ENCODE peak calls at places on chromosomes 12 and 14, in six cellular contexts. One of them, this sample, is unnamed.

GRCh38 chr14:24389266-24389855 is 9.4 kb upstream of the NYNRIN start:
- DNase-seq in uterus: no peak
- DNase-seq in heart left ventricle: no peak
- DNase-seq in ovary: no peak
- DNase-seq in A549: no peak
- DNase-seq in breast epithelium: no peak
- DNase-seq in this sample: no peak

GRCh38 chr12:25241171-25242020 is 9.3 kb downstream of the KRAS start:
- DNase-seq in ovary: no peak
- DNase-seq in breast epithelium: no peak
- DNase-seq in uterus: no peak
- DNase-seq in A549: no peak
- DNase-seq in heart left ventricle: no peak
- DNase-seq in this sample: no peak

GRCh38 chr12:89507015-89507824 is 17.4 kb downstream of the GALNT4 start:
- DNase-seq in A549: peak; percentile 29
- DNase-seq in breast epithelium: no peak
- DNase-seq in uterus: no peak
- DNase-seq in ovary: no peak
- DNase-seq in heart left ventricle: no peak
- DNase-seq in this sample: no peak

GRCh38 chr14:80805136-80805535 is 136.4 kb downstream of the CEP128 start:
- DNase-seq in heart left ventricle: no peak
- DNase-seq in ovary: no peak
- DNase-seq in uterus: no peak
- DNase-seq in breast epithelium: no peak
- DNase-seq in A549: no peak
- DNase-seq in this sample: no peak

GRCh38 chr12:124738636-124739467 is 124.8 kb downstream of the SCARB1 start:
- DNase-seq in breast epithelium: no peak
- DNase-seq in A549: no peak
- DNase-seq in ovary: no peak
- DNase-seq in uterus: no peak
- DNase-seq in heart left ventricle: peak; percentile 10
- DNase-seq in this sample: no peak

GRCh38 chr12:64900540-64900939 is 76.1 kb downstream of the TBC1D30 start:
- DNase-seq in A549: no peak
- DNase-seq in heart left ventricle: no peak
- DNase-seq in uterus: no peak
- DNase-seq in ovary: no peak
- DNase-seq in breast epithelium: no peak
- DNase-seq in this sample: no peak

GRCh38 chr12:14928946-14929345 is 9.4 kb downstream of the ERP27 start:
- DNase-seq in breast epithelium: peak; percentile 49
- DNase-seq in A549: no peak
- DNase-seq in ovary: no peak
- DNase-seq in uterus: no peak
- DNase-seq in heart left ventricle: no peak
- DNase-seq in this sample: no peak

GRCh38 chr14:60642270-60642789 is 6.9 kb downstream of the SIX1 start:
- DNase-seq in breast epithelium: no peak
- DNase-seq in A549: no peak
- DNase-seq in heart left ventricle: no peak
- DNase-seq in ovary: no peak
- DNase-seq in uterus: no peak
- DNase-seq in this sample: no peak

GRCh38 chr12:49808686-49809368 is 19.4 kb downstream of the NCKAP5L start:
- DNase-seq in ovary: peak; percentile 40
- DNase-seq in uterus: no peak
- DNase-seq in A549: no peak
- DNase-seq in breast epithelium: no peak
- DNase-seq in heart left ventricle: peak; percentile 88
- DNase-seq in this sample: no peak

GRCh38 chr12:39277416-39277815 is 165.5 kb downstream of the KIF21A start:
- DNase-seq in ovary: no peak
- DNase-seq in breast epithelium: no peak
- DNase-seq in heart left ventricle: no peak
- DNase-seq in uterus: no peak
- DNase-seq in A549: no peak
- DNase-seq in this sample: no peak

GRCh38 chr14:21498540-21499526 is 12.3 kb downstream of the METTL3 start:
- DNase-seq in breast epithelium: no peak
- DNase-seq in uterus: no peak
- DNase-seq in ovary: no peak
- DNase-seq in A549: peak; percentile 49
- DNase-seq in heart left ventricle: no peak
- DNase-seq in this sample: no peak

GRCh38 chr12:127459166-127459565 is 807.8 kb upstream of the TMEM132C start:
- DNase-seq in heart left ventricle: no peak
- DNase-seq in A549: no peak
- DNase-seq in uterus: no peak
- DNase-seq in ovary: no peak
- DNase-seq in breast epithelium: no peak
- DNase-seq in this sample: no peak

GRCh38 chr14:91261115-91261514 is 16.6 kb upstream of the GPR68 start:
- DNase-seq in A549: no peak
- DNase-seq in heart left ventricle: peak; percentile 4
- DNase-seq in breast epithelium: no peak
- DNase-seq in uterus: no peak
- DNase-seq in ovary: no peak
- DNase-seq in this sample: no peak

GRCh38 chr14:54837508-54838149 is 65.0 kb downstream of the GCH1 start:
- DNase-seq in heart left ventricle: no peak
- DNase-seq in uterus: no peak
- DNase-seq in breast epithelium: no peak
- DNase-seq in A549: no peak
- DNase-seq in ovary: no peak
- DNase-seq in this sample: no peak

GRCh38 chr12:52006726-52007157 is at the start of gene TAMALIN:
- DNase-seq in uterus: peak; percentile 75
- DNase-seq in heart left ventricle: peak; percentile 81
- DNase-seq in ovary: peak; percentile 88
- DNase-seq in breast epithelium: peak; percentile 62
- DNase-seq in A549: no peak
- DNase-seq in this sample: no peak

GRCh38 chr14:55129086-55129427 is at the start of gene LGALS3:
- DNase-seq in uterus: peak; percentile 80
- DNase-seq in ovary: peak; percentile 83
- DNase-seq in heart left ventricle: peak; percentile 91
- DNase-seq in A549: peak; percentile 80
- DNase-seq in breast epithelium: peak; percentile 75
- DNase-seq in this sample: no peak

GRCh38 chr12:5556033-5556614 is 124.2 kb downstream of the NTF3 start:
- DNase-seq in ovary: no peak
- DNase-seq in heart left ventricle: no peak
- DNase-seq in breast epithelium: no peak
- DNase-seq in A549: peak; percentile 17
- DNase-seq in uterus: no peak
- DNase-seq in this sample: no peak

GRCh38 chr12:15788266-15789214 is 648 bp downstream of the EPS8 start:
- DNase-seq in heart left ventricle: peak; percentile 63
- DNase-seq in A549: peak; percentile 47
- DNase-seq in breast epithelium: peak; percentile 46
- DNase-seq in ovary: peak; percentile 43
- DNase-seq in uterus: peak; percentile 62
- DNase-seq in this sample: no peak

GRCh38 chr12:126676426-126676825 is 1590.5 kb upstream of the TMEM132C start:
- DNase-seq in heart left ventricle: no peak
- DNase-seq in breast epithelium: no peak
- DNase-seq in A549: no peak
- DNase-seq in uterus: no peak
- DNase-seq in ovary: no peak
- DNase-seq in this sample: no peak

GRCh38 chr12:126487581-126487980 is 1422.3 kb downstream of the AACS start:
- DNase-seq in heart left ventricle: no peak
- DNase-seq in breast epithelium: no peak
- DNase-seq in ovary: no peak
- DNase-seq in uterus: no peak
- DNase-seq in A549: no peak
- DNase-seq in this sample: no peak

GRCh38 chr14:81211844-81212243 is 8.9 kb downstream of the GTF2A1 start:
- DNase-seq in A549: no peak
- DNase-seq in uterus: no peak
- DNase-seq in breast epithelium: no peak
- DNase-seq in heart left ventricle: peak; percentile 72
- DNase-seq in ovary: no peak
- DNase-seq in this sample: no peak

GRCh38 chr14:53011053-53011462 is 60.2 kb upstream of the FERMT2 start:
- DNase-seq in uterus: peak; percentile 82
- DNase-seq in breast epithelium: peak; percentile 48
- DNase-seq in heart left ventricle: peak; percentile 77
- DNase-seq in ovary: peak; percentile 80
- DNase-seq in A549: peak; percentile 61
- DNase-seq in this sample: no peak

GRCh38 chr14:69300601-69301221 is 40.8 kb downstream of the GALNT16 start:
- DNase-seq in uterus: no peak
- DNase-seq in heart left ventricle: peak; percentile 30
- DNase-seq in breast epithelium: no peak
- DNase-seq in ovary: peak; percentile 3
- DNase-seq in A549: no peak
- DNase-seq in this sample: no peak

GRCh38 chr14:90109858-90110257 is 48.1 kb downstream of the KCNK13 start:
- DNase-seq in ovary: no peak
- DNase-seq in heart left ventricle: no peak
- DNase-seq in A549: peak; percentile 34
- DNase-seq in uterus: no peak
- DNase-seq in breast epithelium: no peak
- DNase-seq in this sample: no peak

GRCh38 chr14:57205953-57206352 is 62.8 kb downstream of the EXOC5 start:
- DNase-seq in breast epithelium: no peak
- DNase-seq in uterus: no peak
- DNase-seq in ovary: no peak
- DNase-seq in heart left ventricle: no peak
- DNase-seq in A549: no peak
- DNase-seq in this sample: no peak

GRCh38 chr14:96648506-96649326 is 146.5 kb downstream of the PAPOLA start:
- DNase-seq in uterus: no peak
- DNase-seq in heart left ventricle: no peak
- DNase-seq in breast epithelium: no peak
- DNase-seq in ovary: no peak
- DNase-seq in A549: no peak
- DNase-seq in this sample: peak; percentile 78

GRCh38 chr12:26823391-26823790 is 9.6 kb downstream of the ITPR2 start:
- DNase-seq in uterus: no peak
- DNase-seq in heart left ventricle: no peak
- DNase-seq in breast epithelium: no peak
- DNase-seq in ovary: no peak
- DNase-seq in A549: no peak
- DNase-seq in this sample: no peak

GRCh38 chr14:102159841-102160240 is 20.1 kb downstream of the WDR20 start:
- DNase-seq in uterus: no peak
- DNase-seq in heart left ventricle: no peak
- DNase-seq in breast epithelium: no peak
- DNase-seq in A549: no peak
- DNase-seq in ovary: no peak
- DNase-seq in this sample: no peak

GRCh38 chr14:87992349-87992719 is 648 bp downstream of the GALC start:
- DNase-seq in breast epithelium: no peak
- DNase-seq in A549: no peak
- DNase-seq in ovary: no peak
- DNase-seq in heart left ventricle: no peak
- DNase-seq in uterus: peak; percentile 19
- DNase-seq in this sample: no peak
- H3K27ac ChIP-seq in breast epithelium: peak overlapping the region; percentile 95
- H3K27ac ChIP-seq in A549: peak overlapping the region; percentile 97
- H3K27ac ChIP-seq in ovary: peak overlapping the region; percentile 91
- H3K27ac ChIP-seq in heart left ventricle: peak overlapping the region; percentile 94
- H3K27ac ChIP-seq in uterus: peak overlapping the region; percentile 94
- H3K27ac ChIP-seq in this sample: peak overlapping the region; percentile 93

GRCh38 chr12:107144990-107145389 is 51.6 kb upstream of the CRY1 start:
- DNase-seq in breast epithelium: no peak
- DNase-seq in ovary: no peak
- DNase-seq in heart left ventricle: no peak
- DNase-seq in uterus: no peak
- DNase-seq in A549: no peak
- DNase-seq in this sample: no peak
- H3K4me1 ChIP-seq in breast epithelium: no peaks in the 10 kb centered on the region
- H3K4me1 ChIP-seq in ovary: no peaks in the 10 kb centered on the region
- H3K4me1 ChIP-seq in heart left ventricle: no peaks in the 10 kb centered on the region
- H3K4me1 ChIP-seq in uterus: no peaks in the 10 kb centered on the region
- H3K4me1 ChIP-seq in A549: peaks cover 14% of the 10 kb centered on the region
- H3K4me1 ChIP-seq in this sample: no peaks in the 10 kb centered on the region

DNA sequence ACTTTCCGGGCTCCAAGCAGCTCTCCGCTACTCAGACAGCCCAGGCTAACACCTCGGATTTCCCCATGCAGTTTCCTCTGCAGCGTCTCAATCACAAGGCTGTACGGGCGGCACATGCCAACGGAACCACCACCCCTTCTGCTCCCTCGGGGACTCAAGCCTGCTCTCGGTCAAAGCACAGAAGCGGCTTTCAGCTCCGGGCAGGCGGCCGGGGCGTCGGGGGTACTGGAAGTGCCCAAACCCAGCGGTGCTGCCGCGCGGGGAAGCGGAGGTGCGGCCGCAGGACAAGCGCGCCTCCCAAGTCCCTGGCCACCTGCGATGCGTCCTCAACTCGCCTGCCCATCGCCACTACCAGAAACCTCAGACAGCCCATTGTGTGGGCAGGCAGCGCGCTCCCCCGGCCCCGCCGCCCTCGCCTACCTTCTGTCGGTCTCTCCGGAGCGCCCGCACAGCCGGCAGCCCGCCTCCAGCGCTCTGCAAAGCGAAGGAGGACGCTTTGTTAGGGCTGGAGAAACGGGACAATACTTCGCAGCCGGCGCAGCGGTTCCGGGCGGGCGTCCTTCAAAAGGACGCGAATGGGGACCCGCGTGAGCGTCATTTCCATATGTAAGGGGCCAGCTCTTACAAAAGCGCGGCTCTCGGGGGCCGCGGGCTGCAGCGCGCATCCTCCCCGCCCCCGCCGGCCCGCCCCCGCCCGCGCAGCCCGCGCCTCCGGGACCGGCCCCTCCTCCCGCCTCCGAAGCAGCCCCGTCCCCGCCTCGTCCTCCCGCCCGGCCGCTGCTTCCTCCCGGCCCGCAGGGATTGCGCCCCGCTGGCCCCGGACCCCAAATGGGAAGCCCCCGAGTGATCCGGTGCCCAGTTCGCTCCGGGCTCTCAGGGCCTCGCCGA is 674 bp downstream of the NIN start:
- DNase-seq in A549: peak; percentile 9
- DNase-seq in heart left ventricle: peak; percentile 56
- DNase-seq in ovary: peak; percentile 67
- DNase-seq in uterus: peak; percentile 35
- DNase-seq in breast epithelium: peak; percentile 29
- DNase-seq in this sample: no peak
- TF ChIP-seq POLR2A in A549: no peak
- TF ChIP-seq POLR2A in heart left ventricle: no peak
- TF ChIP-seq POLR2A in ovary: no peak
- TF ChIP-seq POLR2A in uterus: no peak
- TF ChIP-seq POLR2A in breast epithelium: no peak
- TF ChIP-seq POLR2A in this sample: no peak

DNA sequence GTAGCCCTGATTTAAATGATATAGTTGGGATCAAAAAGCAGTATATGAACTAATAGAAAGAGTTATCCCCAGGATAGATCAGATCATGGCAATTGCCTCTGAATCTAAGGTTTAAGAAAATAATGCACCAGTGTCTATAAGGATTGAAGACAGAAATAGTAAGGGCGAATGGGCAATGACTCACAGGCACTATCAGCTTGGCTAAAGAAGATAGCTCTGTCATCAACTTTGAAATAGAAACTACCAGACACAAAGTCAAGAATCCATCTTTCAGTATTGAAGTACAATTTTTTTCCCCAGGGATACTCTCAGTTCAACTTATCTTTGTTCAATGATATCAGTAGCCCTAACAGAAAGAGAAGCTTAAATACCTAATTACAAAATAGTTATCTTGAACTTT is 13.2 kb upstream of the CLEC7A start:
- DNase-seq in breast epithelium: no peak
- DNase-seq in heart left ventricle: no peak
- DNase-seq in ovary: no peak
- DNase-seq in uterus: no peak
- DNase-seq in A549: no peak
- DNase-seq in this sample: no peak
- H3K27ac ChIP-seq in breast epithelium: no peak overlapping the region
- H3K27ac ChIP-seq in heart left ventricle: peak overlapping the region; percentile 60
- H3K27ac ChIP-seq in ovary: no peak overlapping the region
- H3K27ac ChIP-seq in uterus: no peak overlapping the region
- H3K27ac ChIP-seq in A549: no peak overlapping the region
- H3K27ac ChIP-seq in this sample: no peak overlapping the region

This sample was measured in vagina.